ENCODE peak calls at places on chromosome 10, in six cellular contexts. M is SK-N-SH, E is neural progenitor cell, X is lower lobe of right lung, D is mammary epithelial cell, A is endothelial cell of umbilical vein. R is an unnamed sample.

GRCh38 chr10:43822509-43823236 is 174.0 kb upstream of the ZNF32 start:
- DNase-seq in M (no peak), D (no peak), A (no peak), X (no peak), E (no peak), R (no peak)

GRCh38 chr10:11425672-11426071 is 185.8 kb downstream of the USP6NL start:
- DNase-seq in E (no peak), X (no peak), A (no peak), M (no peak), D (no peak), R (no peak)

GRCh38 chr10:11713186-11713743 is 28.9 kb upstream of the ECHDC3 start:
- DNase-seq in A (no peak), X (no peak), E (no peak), D (peak; percentile 69), M (no peak), R (peak; percentile 93)

GRCh38 chr10:74821501-74821900 is 4.9 kb upstream of the KAT6B start:
- DNase-seq in E (no peak), X (peak; percentile 70), A (no peak), M (no peak), D (no peak), R (no peak)

GRCh38 chr10:36489928-36490279 is 635.5 kb upstream of the ANKRD30A start:
- DNase-seq in M (no peak), D (peak; percentile 48), A (no peak), X (no peak), E (no peak), R (peak; percentile 75)

GRCh38 chr10:91758303-91759146 is 39.7 kb upstream of the TNKS2 start:
- DNase-seq in D (peak; percentile 48), X (no peak), M (peak; percentile 36), E (peak; percentile 54), A (peak; percentile 64), R (peak; percentile 70)

GRCh38 chr10:104096692-104097091 is 11.0 kb upstream of the COL17A1 start:
- DNase-seq in X (no peak), D (no peak), M (no peak), A (no peak), E (no peak), R (no peak)

GRCh38 chr10:51047857-51048256 is 26.4 kb upstream of the PRKG1 start:
- DNase-seq in E (no peak), X (no peak), A (no peak), D (no peak), M (no peak), R (peak; percentile 32)

GRCh38 chr10:88245974-88246511 is 337.1 kb downstream of the RNLS start:
- DNase-seq in A (peak; percentile 24), E (no peak), D (no peak), M (no peak), X (no peak), R (peak; percentile 50)

GRCh38 chr10:102656026-102656425 is 11.7 kb downstream of the TRIM8 start:
- DNase-seq in A (no peak), E (no peak), D (no peak), M (no peak), X (no peak), R (no peak)
- H3K27ac ChIP-seq in A (no peak overlapping the region), E (no peak overlapping the region), D (no peak overlapping the region), M (no peak overlapping the region), X (peak overlapping the region; percentile 83), R (peak overlapping the region; percentile 17)

GRCh38 chr10:19815478-19816419 is 483 bp upstream of the PLXDC2 start:
- DNase-seq in X (peak; percentile 83), D (peak; percentile 83), E (peak; percentile 93), M (peak; percentile 75), A (no peak), R (peak; percentile 89)
- TF ChIP-seq CTCF in X (no peak), D (no peak), E (peak; percentile 2), M (no peak), A (no peak), R (no peak)

GRCh38 chr10:14330390-14331071 is at the start of gene FRMD4A:
- DNase-seq in E (no peak), M (peak; percentile 31), X (no peak), D (no peak), A (no peak), R (no peak)
- H3K4me3 ChIP-seq in E (no peak within 1 kb of the TSS), M (no peak within 1 kb of the TSS), X (no peak within 1 kb of the TSS), D (no peak within 1 kb of the TSS), A (no peak within 1 kb of the TSS), R (no peak within 1 kb of the TSS)

GRCh38 chr10:92839191-92840085 is 8.9 kb upstream of the EXOC6 start:
- DNase-seq in E (peak; percentile 70), A (peak; percentile 97), M (peak; percentile 63), X (peak; percentile 79), D (no peak), R (peak; percentile 75)
- H3K27ac ChIP-seq in E (no peak overlapping the region), A (peak overlapping the region; percentile 97), M (no peak overlapping the region), X (no peak overlapping the region), D (no peak overlapping the region), R (no peak overlapping the region)

GRCh38 chr10:77586719-77587423 is 50.7 kb downstream of the KCNMA1 start:
- DNase-seq in A (no peak), E (no peak), X (peak; percentile 70), D (peak; percentile 83), M (no peak), R (peak; percentile 88)
- TF ChIP-seq CTCF in A (no peak), E (no peak), X (no peak), D (peak; percentile 10), M (no peak), R (no peak)

DNA sequence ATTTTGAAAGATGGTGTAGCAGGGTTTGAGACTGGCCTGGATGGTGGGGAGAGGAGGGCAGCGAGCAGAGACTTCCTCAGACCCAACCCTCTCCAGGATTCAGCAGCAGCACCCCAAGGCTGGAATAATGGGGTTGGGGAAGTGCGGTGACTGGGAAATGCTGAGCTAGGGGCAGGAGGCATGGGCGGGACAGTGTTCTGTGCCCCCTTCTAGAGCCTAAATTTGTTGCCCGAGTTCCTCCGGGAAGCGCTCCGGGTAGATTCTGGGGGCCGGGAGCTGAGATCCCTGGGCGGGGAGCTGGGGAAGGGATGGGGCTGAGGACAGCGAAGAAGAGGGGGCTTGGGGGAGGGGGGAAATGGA is at the start of gene CHAT:
- DNase-seq in E (no peak), X (no peak), D (no peak), A (no peak), M (no peak), R (no peak)
- H3K4me3 ChIP-seq in E (peak within 1 kb of the TSS; percentile 34), X (no peak within 1 kb of the TSS), D (no peak within 1 kb of the TSS), A (no peak within 1 kb of the TSS), M (no peak within 1 kb of the TSS), R (no peak within 1 kb of the TSS)

DNA sequence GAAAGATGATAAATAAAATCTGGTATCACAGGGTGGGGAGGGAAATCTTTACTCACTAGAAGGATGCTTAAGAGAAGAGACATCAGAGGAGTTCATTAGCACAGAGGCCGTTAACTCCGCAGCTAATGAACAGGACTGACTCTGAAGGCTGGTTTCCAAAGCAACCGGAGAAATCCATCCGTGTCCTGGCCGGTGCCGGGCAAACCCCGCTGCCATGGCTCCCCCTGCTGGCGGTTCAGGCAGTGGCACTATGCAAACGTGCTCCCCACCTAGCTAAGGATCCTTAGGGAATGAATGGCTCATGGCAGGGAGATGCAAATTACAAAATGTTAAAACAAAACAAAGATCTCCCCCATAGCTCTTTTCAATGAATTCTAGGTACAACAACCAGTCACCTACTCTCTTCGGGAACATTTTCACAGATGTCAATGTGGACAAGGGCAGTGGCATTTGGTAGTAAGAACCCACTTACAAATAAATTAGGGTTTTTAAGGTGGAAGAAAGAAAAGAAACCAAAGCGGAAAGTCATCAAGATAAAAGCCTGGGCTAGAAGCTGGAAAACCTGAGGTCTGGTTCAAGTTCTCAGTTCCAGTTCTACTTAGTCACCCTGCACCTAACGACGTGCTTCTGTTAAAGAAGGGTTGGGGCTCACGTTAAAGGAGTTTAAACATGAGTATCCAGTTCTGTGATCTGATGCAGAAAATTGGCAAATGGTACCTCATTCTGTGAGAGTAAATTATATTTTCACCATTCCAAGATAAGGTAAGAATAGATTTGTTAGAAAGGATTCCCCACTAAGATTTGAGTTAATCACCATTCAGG is 138.2 kb downstream of the SVIL start:
- DNase-seq in X (peak; percentile 75), M (peak; percentile 84), A (peak; percentile 72), D (peak; percentile 60), E (peak; percentile 87), R (peak; percentile 83)
- H3K27ac ChIP-seq in X (no peak overlapping the region), M (no peak overlapping the region), A (no peak overlapping the region), D (no peak overlapping the region), E (no peak overlapping the region), R (no peak overlapping the region)

GRCh38 chr10:119616879-119617580 is 20.3 kb upstream of the TIAL1 start:
- DNase-seq in D (no peak), M (no peak), A (no peak), E (no peak), X (no peak), R (peak; percentile 70)
- TF ChIP-seq CTCF in D (no peak), M (no peak), A (peak; percentile 14), E (peak; percentile 41), X (no peak), R (peak; percentile 64)